ENCODE peak calls at places on chromosomes 3 and 15, in nine cellular contexts. H is AG04450, X is 8988T, R is T47D, I is fibroblast of lung, F is HTR-8/SVneo, N is COR-L47, O is GM03348, S is NCI-H1092. U is an unnamed sample.

GRCh38 chr3:129794319-129795201 is 99.0 kb downstream of the TMCC1 start:
- DNase-seq in R (peak), H (no peak), N (peak), O (peak), F (peak), I (peak), S (peak), X (no peak), U (peak)

GRCh38 chr3:74469713-74470112 is 144.7 kb downstream of the CNTN3 start:
- DNase-seq in F (no peak), I (no peak), O (no peak), N (no peak), S (no peak), X (no peak), R (no peak), H (no peak), U (no peak)

GRCh38 chr15:32668942-32669341 is 27.4 kb downstream of the SCG5 start:
- DNase-seq in F (no peak), H (no peak), O (no peak), S (no peak), R (no peak), X (no peak), I (no peak), N (no peak), U (no peak)

GRCh38 chr3:159804726-159805410 is 183.8 kb upstream of the IL12A start:
- DNase-seq in I (peak), N (peak), X (peak), F (peak), S (peak), H (peak), O (peak), R (peak), U (peak)

GRCh38 chr15:33807665-33808064 is 160.6 kb upstream of the CHRM5 start:
- DNase-seq in N (no peak), O (no peak), X (no peak), R (no peak), H (no peak), F (no peak), S (no peak), I (no peak), U (no peak)

GRCh38 chr3:196969001-196969659 is 497 bp upstream of the PIGZ start:
- DNase-seq in R (peak), O (peak), N (peak), X (peak), H (no peak), F (peak), S (peak), I (peak), U (peak)

GRCh38 chr15:63332367-63333078 is 49.1 kb downstream of the CA12 start:
- DNase-seq in I (peak), N (no peak), F (peak), X (peak), R (no peak), H (peak), S (no peak), O (peak), U (peak)

GRCh38 chr3:95246413-95246812 is 1183.6 kb downstream of the NSUN3 start:
- DNase-seq in F (no peak), N (no peak), O (no peak), I (no peak), H (no peak), R (no peak), X (no peak), S (no peak), U (no peak)

GRCh38 chr3:113264741-113265140 is 53.4 kb downstream of the BOC start:
- DNase-seq in X (no peak), H (no peak), O (no peak), S (peak), R (no peak), F (no peak), I (no peak), N (no peak), U (no peak)

GRCh38 chr3:61928776-61929175 is 367.4 kb downstream of the PTPRG start:
- DNase-seq in R (no peak), F (no peak), N (no peak), H (no peak), O (no peak), S (no peak), I (no peak), X (no peak), U (no peak)

GRCh38 chr3:126951561-126951960 is 31.4 kb upstream of the PLXNA1 start:
- DNase-seq in I (no peak), H (no peak), F (no peak), X (no peak), N (no peak), S (no peak), R (no peak), O (no peak), U (no peak)

U was measured in Calu3.